ENCODE peak calls at places on chromosome 11, in nine cellular contexts. N is osteoblast, C is tibial artery, X is tibial nerve, W is AG04450, I is adrenal gland, J is psoas muscle, P is right lobe of liver, M is PC-9. O is an unnamed sample.

GRCh38 chr11:24859801-24860300 is 363.0 kb downstream of the LUZP2 start:
- DNase-seq in N (no peak), C (no peak), X (no peak), W (no peak), I (no peak), J (no peak), P (no peak), M (no peak), O (no peak)

GRCh38 chr11:111066861-111067260 is 178.7 kb upstream of the POU2AF2 start:
- DNase-seq in N (no peak), C (no peak), X (no peak), W (no peak), I (no peak), J (no peak), P (no peak), M (no peak), O (no peak)

GRCh38 chr11:64101461-64101860 is 64.5 kb downstream of the MACROD1 start:
- DNase-seq in N (no peak), C (no peak), X (no peak), W (no peak), I (no peak), J (no peak), P (no peak), M (no peak), O (no peak)

GRCh38 chr11:35525501-35526175 is at the start of gene PAMR1:
- DNase-seq in N (peak), C (peak), X (peak), W (peak), I (peak), J (peak), P (peak), M (no peak), O (peak)

GRCh38 chr11:124123587-124123986 is 8.3 kb downstream of the VWA5A start:
- DNase-seq in N (no peak), C (no peak), X (no peak), W (no peak), I (no peak), J (no peak), P (no peak), M (no peak), O (no peak)

GRCh38 chr11:70016666-70017347 is 61.3 kb upstream of the ANO1 start:
- DNase-seq in N (peak), C (no peak), X (no peak), W (peak), I (no peak), J (no peak), P (no peak), M (peak), O (no peak)

GRCh38 chr11:12287009-12287373 is 90.4 kb upstream of the PARVA start:
- DNase-seq in N (peak), C (peak), X (no peak), W (peak), I (peak), J (peak), P (no peak), M (peak), O (peak)

GRCh38 chr11:125990244-125990643 is 44.4 kb downstream of the VSIG10L2 start:
- DNase-seq in N (peak), C (peak), X (no peak), W (no peak), I (peak), J (no peak), P (peak), M (no peak), O (peak)

GRCh38 chr11:208177-208916 is 839 bp downstream of the RIC8A start:
- DNase-seq in N (peak), C (peak), X (peak), W (no peak), I (peak), J (peak), P (peak), M (peak), O (peak)

GRCh38 chr11:18527512-18527911 is 770 bp upstream of the TSG101 start:
- DNase-seq in N (peak), C (no peak), X (no peak), W (no peak), I (no peak), J (no peak), P (no peak), M (peak), O (no peak)

GRCh38 chr11:14974723-14975587 is 2.8 kb upstream of the CALCA start:
- DNase-seq in N (peak), C (no peak), X (no peak), W (no peak), I (no peak), J (peak), P (peak), M (no peak), O (peak)

GRCh38 chr11:3129181-3129590 is 35.9 kb downstream of the OSBPL5 start:
- DNase-seq in N (peak), C (no peak), X (no peak), W (no peak), I (no peak), J (peak), P (no peak), M (no peak), O (peak)

GRCh38 chr11:69912161-69912910 is 93.1 kb upstream of the FGF3 start:
- DNase-seq in N (peak), C (peak), X (no peak), W (no peak), I (no peak), J (peak), P (peak), M (no peak), O (peak)

GRCh38 chr11:111911563-111912401 is at the start of gene CRYAB:
- DNase-seq in N (peak), C (peak), X (peak), W (peak), I (peak), J (peak), P (peak), M (peak), O (peak)

GRCh38 chr11:112150517-112150916 is 13.4 kb downstream of the IL18 start:
- DNase-seq in N (no peak), C (no peak), X (no peak), W (no peak), I (no peak), J (no peak), P (no peak), M (no peak), O (no peak)

GRCh38 chr11:62611705-62612365 is 740 bp downstream of the EML3 start:
- DNase-seq in N (peak), C (peak), X (no peak), W (no peak), I (peak), J (peak), P (no peak), M (no peak), O (peak)

GRCh38 chr11:126476977-126477376 is 121.5 kb downstream of the ST3GAL4 start:
- DNase-seq in N (no peak), C (no peak), X (no peak), W (no peak), I (no peak), J (no peak), P (no peak), M (no peak), O (no peak)

GRCh38 chr11:85685131-85685819 is 720 bp downstream of the CCDC89 start:
- DNase-seq in N (no peak), C (no peak), X (no peak), W (peak), I (no peak), J (no peak), P (no peak), M (no peak), O (peak)

DNA sequence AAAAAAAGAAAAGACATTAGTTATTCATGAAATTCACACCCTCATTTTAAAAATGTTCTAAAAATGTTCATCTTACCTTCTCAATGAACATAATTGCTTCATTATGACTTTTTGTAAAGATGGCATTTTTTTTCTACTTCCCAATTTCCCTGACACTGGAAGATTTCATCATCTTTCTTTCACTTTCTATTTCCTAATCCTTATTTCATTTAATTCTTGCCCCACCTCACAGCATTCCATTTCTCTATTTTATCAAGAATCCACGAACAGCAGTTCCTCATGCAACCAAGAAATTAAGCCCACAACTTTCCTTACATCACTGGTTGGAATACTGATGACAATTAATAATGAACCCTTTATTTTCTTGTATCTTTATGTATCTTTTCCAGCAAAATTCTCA is 1.9 kb downstream of the PATL1 start:
- DNase-seq in N (peak), C (no peak), X (no peak), W (no peak), I (no peak), J (no peak), P (no peak), M (no peak), O (no peak)
- H3K4me3 ChIP-seq in N (peak), C (peak), X (no peak), W (peak), I (no peak), J (peak), P (no peak), M (peak), O (no peak)

DNA sequence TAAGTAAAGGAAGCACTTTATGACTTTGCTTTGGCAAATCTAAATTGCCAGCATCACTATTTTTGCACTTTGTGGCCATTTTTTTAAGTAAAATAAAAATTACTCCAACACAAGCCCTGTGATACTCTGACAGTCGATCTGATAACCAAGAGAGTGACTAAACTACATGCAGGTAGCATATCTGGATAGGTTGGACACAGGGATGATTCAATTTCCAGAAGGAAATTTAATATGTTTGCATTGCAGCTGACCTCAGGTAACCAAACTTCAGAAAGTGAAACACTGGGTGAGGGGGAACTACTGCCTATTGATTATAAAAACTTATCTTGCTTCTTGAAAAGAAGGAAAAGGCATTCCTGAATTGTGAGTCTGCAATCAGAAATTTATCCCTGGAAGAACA is 13.9 kb downstream of the OR5B3 start:
- DNase-seq in N (no peak), C (no peak), X (no peak), W (no peak), I (no peak), J (no peak), P (no peak), M (peak), O (no peak)
- H3K27ac ChIP-seq in N (peak), C (no peak), X (no peak), W (no peak), I (no peak), J (no peak), P (no peak), M (peak), O (no peak)

GRCh38 chr11:128420277-128420676 is 167.1 kb downstream of the ETS1 start:
- DNase-seq in N (no peak), C (no peak), X (no peak), W (no peak), I (no peak), J (no peak), P (no peak), M (no peak), O (no peak)
- H3K4me3 ChIP-seq in N (no peak), C (no peak), X (no peak), W (no peak), I (no peak), J (no peak), P (no peak), M (no peak), O (no peak)

GRCh38 chr11:57779275-57779674 is 17.7 kb downstream of the CTNND1 start:
- DNase-seq in N (no peak), C (no peak), X (no peak), W (no peak), I (peak), J (no peak), P (no peak), M (peak), O (no peak)
- H3K27ac ChIP-seq in N (peak), C (peak), X (peak), W (no peak), I (peak), J (peak), P (peak), M (peak), O (peak)

GRCh38 chr11:83125577-83125976 is 31.4 kb upstream of the PCF11 start:
- DNase-seq in N (no peak), C (no peak), X (no peak), W (no peak), I (no peak), J (no peak), P (no peak), M (no peak), O (no peak)
- H3K4me3 ChIP-seq in N (no peak), C (no peak), X (no peak), W (no peak), I (no peak), J (no peak), P (no peak), M (no peak), O (no peak)

DNA sequence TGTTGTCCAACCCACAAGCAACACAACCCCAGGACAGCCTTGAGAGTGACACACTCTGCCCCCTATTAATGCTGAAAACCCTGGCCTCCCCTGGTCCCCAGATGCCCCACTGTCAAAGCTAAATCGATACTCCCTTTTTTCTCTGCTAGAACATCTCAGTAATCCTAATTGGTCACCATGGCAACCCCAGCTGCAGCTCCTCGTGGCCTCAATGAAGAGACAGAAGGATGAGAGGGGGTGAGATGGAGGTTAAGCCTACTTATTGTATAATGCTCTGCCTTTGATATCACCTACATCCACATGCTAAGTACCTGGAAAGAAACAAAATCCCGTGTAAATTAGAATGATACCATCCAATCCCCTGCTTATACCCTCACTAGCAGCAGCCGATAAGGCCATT is 399.7 kb downstream of the BUD13 start:
- DNase-seq in N (no peak), C (no peak), X (no peak), W (no peak), I (no peak), J (no peak), P (no peak), M (no peak), O (no peak)
- H3K27ac ChIP-seq in N (no peak), C (no peak), X (no peak), W (no peak), I (no peak), J (no peak), P (no peak), M (no peak), O (no peak)

GRCh38 chr11:118010738-118011461 is 24.7 kb downstream of the IL10RA start:
- DNase-seq in N (no peak), C (peak), X (no peak), W (no peak), I (peak), J (peak), P (no peak), M (no peak), O (no peak)
- H3K4me3 ChIP-seq in N (no peak), C (no peak), X (no peak), W (no peak), I (no peak), J (no peak), P (no peak), M (no peak), O (no peak)

GRCh38 chr11:60952742-60953170 is 780 bp upstream of the SLC15A3 start:
- DNase-seq in N (no peak), C (no peak), X (no peak), W (no peak), I (no peak), J (no peak), P (no peak), M (no peak), O (no peak)
- H3K27ac ChIP-seq in N (peak), C (peak), X (peak), W (no peak), I (peak), J (peak), P (peak), M (no peak), O (peak)

GRCh38 chr11:45285289-45285828 is 782 bp downstream of the SYT13 start:
- DNase-seq in N (no peak), C (no peak), X (no peak), W (no peak), I (no peak), J (no peak), P (no peak), M (no peak), O (no peak)

GRCh38 chr11:45287316-45287903 is 1.3 kb upstream of the SYT13 start:
- DNase-seq in N (no peak), C (no peak), X (no peak), W (no peak), I (no peak), J (no peak), P (no peak), M (no peak), O (no peak)

GRCh38 chr11:45288395-45288794 is 2.3 kb upstream of the SYT13 start:
- DNase-seq in N (no peak), C (no peak), X (no peak), W (no peak), I (no peak), J (no peak), P (no peak), M (no peak), O (no peak)

GRCh38 chr11:45289369-45289768 is 3.2 kb upstream of the SYT13 start:
- DNase-seq in N (peak), C (no peak), X (no peak), W (peak), I (no peak), J (no peak), P (no peak), M (no peak), O (no peak)

DNA sequence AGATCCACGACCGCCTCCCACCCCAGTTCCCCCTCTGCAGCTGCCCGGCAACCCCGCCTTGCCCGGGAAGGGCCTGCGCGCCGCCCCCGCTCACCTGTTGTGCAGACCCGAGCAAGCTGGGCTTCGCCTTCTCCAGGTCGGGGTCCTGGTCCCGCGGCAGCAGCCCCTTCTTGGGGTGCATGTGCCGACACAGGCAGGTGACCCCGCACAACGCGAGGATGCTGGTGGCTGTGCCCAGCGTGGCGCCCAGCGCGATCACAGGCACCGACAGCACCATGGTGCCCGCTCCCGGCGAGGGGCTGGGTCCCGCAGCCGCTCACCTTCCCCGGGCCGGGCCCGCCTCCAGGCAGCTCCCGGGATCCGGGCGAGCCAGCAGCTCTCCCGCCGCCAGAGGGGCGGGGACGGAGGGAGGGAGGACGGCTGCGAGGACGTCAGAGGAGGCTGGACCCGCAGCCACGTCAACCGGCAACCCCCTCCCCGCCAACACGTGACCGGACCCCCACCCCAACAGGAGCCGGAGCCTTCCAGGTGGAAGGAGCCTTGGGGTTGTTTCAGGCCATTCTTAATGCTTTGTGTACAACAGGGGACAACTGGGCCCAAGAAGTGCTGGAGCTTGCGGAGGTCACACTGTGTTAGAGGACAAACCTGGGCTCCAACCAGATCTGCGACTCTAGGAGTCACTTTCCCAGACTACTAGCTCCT is at the start of gene SYT13:
- DNase-seq in N (peak), C (no peak), X (no peak), W (no peak), I (no peak), J (no peak), P (no peak), M (no peak), O (peak)
- H3K4me3 ChIP-seq in N (no peak), C (no peak), X (peak), W (no peak), I (no peak), J (peak), P (no peak), M (no peak), O (no peak)

DNA sequence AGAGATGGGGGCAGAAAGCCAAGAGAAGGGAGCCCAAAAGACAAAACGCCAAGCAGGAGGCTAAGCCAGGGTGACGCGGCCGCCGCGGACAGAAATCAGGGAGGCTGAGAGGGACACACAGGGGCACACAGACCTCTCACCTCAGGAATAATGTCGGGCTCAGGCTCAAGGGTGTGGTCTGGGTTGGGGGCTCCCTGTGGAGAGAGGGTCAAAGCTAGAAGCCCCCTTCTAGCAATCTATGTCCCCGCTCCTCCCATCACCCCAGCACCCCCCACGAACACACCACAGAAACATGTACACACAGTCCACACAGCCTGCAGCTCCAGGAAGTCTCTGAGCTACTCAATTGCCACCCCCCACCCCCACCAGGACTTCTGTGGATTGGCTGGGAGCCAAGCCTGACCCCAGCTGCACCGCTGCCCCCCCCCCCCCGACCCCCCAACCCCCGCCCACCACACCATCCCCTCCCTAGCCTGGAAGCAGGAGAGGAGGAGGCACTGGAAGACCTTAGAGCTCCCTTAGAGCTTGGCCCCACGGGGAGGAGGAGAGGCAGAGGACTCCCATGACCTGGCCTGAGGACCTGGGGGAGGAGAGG is 6.9 kb downstream of the BCL9L start:
- DNase-seq in N (peak), C (no peak), X (no peak), W (no peak), I (peak), J (no peak), P (no peak), M (no peak), O (no peak)
- H3K27ac ChIP-seq in N (peak), C (peak), X (peak), W (peak), I (peak), J (peak), P (peak), M (peak), O (peak)